ENCODE peak calls at places on chromosomes 11 and 22, in five cellular contexts. R is K562, F is H1, A is IMR-90, N is GM12878. M is an unnamed sample. For H3K4me1, the result is how much of the 10 kb centered on the place peaks cover.

GRCh38 chr11:118979434-118979833 is 7.9 kb downstream of the FOXR1 start:
- DNase-seq in R (peak), F (no peak), A (no peak), N (no peak), M (no peak)

GRCh38 chr11:85821636-85822035 is 10.7 kb upstream of the SYTL2 start:
- DNase-seq in R (no peak), F (no peak), A (peak), N (no peak), M (peak)

GRCh38 chr11:122139595-122139866 is 23.5 kb upstream of the BLID start:
- DNase-seq in R (no peak), F (no peak), A (peak), N (no peak), M (no peak)

GRCh38 chr22:46149493-46149997 is 781 bp upstream of the PPARA start:
- DNase-seq in R (peak), F (peak), A (no peak), N (no peak), M (no peak)

GRCh38 chr11:36363361-36364272 is 67.5 kb downstream of the PRR5L start:
- DNase-seq in R (no peak), F (peak), A (no peak), N (no peak), M (no peak)

GRCh38 chr11:118980191-118980881 is 8.8 kb downstream of the FOXR1 start:
- DNase-seq in R (peak), F (peak), A (no peak), N (no peak), M (no peak)

GRCh38 chr22:44221710-44222475 is 41.2 kb downstream of the PARVG start:
- DNase-seq in R (no peak), F (peak), A (no peak), N (no peak), M (no peak)

GRCh38 chr11:65640483-65641207 is 2.7 kb downstream of the SIPA1 start:
- DNase-seq in R (no peak), F (no peak), A (no peak), N (no peak), M (no peak)

GRCh38 chr11:106172389-106172991 is 95.0 kb downstream of the AASDHPPT start:
- DNase-seq in R (no peak), F (no peak), A (no peak), N (no peak), M (no peak)

GRCh38 chr11:61160487-61161189 is 588 bp downstream of the VPS37C start:
- DNase-seq in R (no peak), F (peak), A (no peak), N (no peak), M (no peak)

GRCh38 chr11:15199693-15200092 is 85.0 kb downstream of the INSC start:
- DNase-seq in R (no peak), F (no peak), A (peak), N (no peak), M (no peak)

GRCh38 chr11:86148339-86148738 is 79.5 kb upstream of the PICALM start:
- DNase-seq in R (no peak), F (no peak), A (no peak), N (no peak), M (no peak)

GRCh38 chr11:33187851-33188722 is 26.8 kb upstream of the CSTF3 start:
- DNase-seq in R (no peak), F (no peak), A (no peak), N (no peak), M (no peak)

GRCh38 chr11:92678212-92678611 is 291.2 kb upstream of the MTNR1B start:
- DNase-seq in R (no peak), F (no peak), A (no peak), N (no peak), M (no peak)

GRCh38 chr11:3341298-3341697 is 37.6 kb downstream of the ZNF195 start:
- DNase-seq in R (peak), F (peak), A (no peak), N (no peak), M (no peak)

GRCh38 chr11:35098850-35099249 is 40.1 kb upstream of the CD44 start:
- DNase-seq in R (no peak), F (no peak), A (no peak), N (no peak), M (no peak)

GRCh38 chr11:2462986-2463765 is 18.4 kb downstream of the KCNQ1 start:
- DNase-seq in R (no peak), F (no peak), A (no peak), N (no peak), M (no peak)

GRCh38 chr11:17952487-17952886 is 60.4 kb downstream of the SERGEF start:
- DNase-seq in R (no peak), F (no peak), A (no peak), N (no peak), M (no peak)

GRCh38 chr11:101442171-101442570 is 141.6 kb downstream of the TRPC6 start:
- DNase-seq in R (no peak), F (no peak), A (peak), N (no peak), M (no peak)

GRCh38 chr11:65777821-65778361 is 2.9 kb downstream of the AP5B1 start:
- DNase-seq in R (no peak), F (no peak), A (no peak), N (no peak), M (no peak)

GRCh38 chr22:30205281-30206115 is 41.1 kb downstream of the LIF start:
- DNase-seq in R (no peak), F (no peak), A (peak), N (no peak), M (peak)

GRCh38 chr11:119091966-119092879 is 7.5 kb downstream of the HMBS start:
- DNase-seq in R (no peak), F (no peak), A (no peak), N (no peak), M (no peak)

GRCh38 chr22:24997023-24997422 is 44.5 kb downstream of the KIAA1671 start:
- DNase-seq in R (no peak), F (no peak), A (no peak), N (no peak), M (no peak)

DNA sequence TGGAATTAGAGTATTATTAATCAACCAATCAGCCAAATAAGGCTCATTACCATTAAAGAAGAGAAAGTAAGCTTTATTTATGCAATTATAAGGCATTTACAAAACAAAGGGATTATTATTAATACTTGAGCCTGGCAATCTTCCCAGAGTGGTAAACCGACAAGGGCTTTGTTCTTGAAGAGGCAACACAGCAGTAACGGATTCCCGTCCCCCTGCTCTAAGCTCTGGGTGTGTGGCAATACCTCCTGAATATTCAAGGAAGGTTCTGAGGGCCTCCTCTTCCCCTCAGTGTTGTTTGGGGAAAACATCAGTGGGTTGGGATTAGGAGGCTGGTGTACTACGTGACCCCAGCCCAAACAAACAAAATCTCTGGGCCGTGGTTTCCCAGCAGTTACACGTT is 176.5 kb downstream of the TENM4 start:
- DNase-seq in R (no peak), F (no peak), A (no peak), N (no peak), M (no peak)
- TF ChIP-seq RAD21 in R (no peak), F (no peak), A (no peak), N (no peak), M (no peak)

GRCh38 chr22:36332623-36333331 is 55.0 kb downstream of the MYH9 start:
- DNase-seq in R (no peak), F (no peak), A (peak), N (peak), M (no peak)
- TF ChIP-seq RFX5 in R (no peak), F (no peak), A (no peak), N (no peak), M (no peak)

GRCh38 chr11:129273322-129273721 is 81.2 kb upstream of the ARHGAP32 start:
- DNase-seq in R (no peak), F (no peak), A (no peak), N (no peak), M (no peak)

GRCh38 chr11:129267716-129268115 is 75.6 kb upstream of the ARHGAP32 start:
- DNase-seq in R (no peak), F (no peak), A (no peak), N (no peak), M (no peak)

GRCh38 chr11:129273944-129274343 is 81.8 kb upstream of the ARHGAP32 start:
- DNase-seq in R (no peak), F (no peak), A (no peak), N (no peak), M (no peak)

GRCh38 chr11:129268371-129268770 is 76.2 kb upstream of the ARHGAP32 start:
- DNase-seq in R (no peak), F (no peak), A (no peak), N (no peak), M (no peak)

DNA sequence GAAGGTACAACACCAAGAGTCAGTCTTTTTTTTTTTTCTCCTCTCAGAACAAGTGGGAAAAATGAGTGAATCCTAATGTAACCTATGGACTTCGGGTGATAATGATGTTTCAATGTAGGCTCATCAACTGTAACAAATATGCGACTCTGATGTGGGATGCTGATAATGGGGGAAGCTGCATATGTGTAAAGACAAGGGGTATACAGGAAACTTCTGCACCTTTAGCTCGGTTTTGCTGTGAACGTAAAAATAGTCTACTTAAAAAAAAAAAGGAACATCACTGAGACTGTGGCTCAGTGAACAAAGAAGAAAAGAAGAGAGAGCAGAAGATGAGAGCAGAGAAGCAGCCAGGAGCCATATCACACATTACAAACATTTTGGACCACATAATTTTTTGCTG is 78.3 kb upstream of the ARHGAP32 start:
- DNase-seq in R (no peak), F (no peak), A (no peak), N (no peak), M (no peak)
- H3K4me1 ChIP-seq in R (under half), F (under half), A (under half), N (under half), M (under half)

DNA sequence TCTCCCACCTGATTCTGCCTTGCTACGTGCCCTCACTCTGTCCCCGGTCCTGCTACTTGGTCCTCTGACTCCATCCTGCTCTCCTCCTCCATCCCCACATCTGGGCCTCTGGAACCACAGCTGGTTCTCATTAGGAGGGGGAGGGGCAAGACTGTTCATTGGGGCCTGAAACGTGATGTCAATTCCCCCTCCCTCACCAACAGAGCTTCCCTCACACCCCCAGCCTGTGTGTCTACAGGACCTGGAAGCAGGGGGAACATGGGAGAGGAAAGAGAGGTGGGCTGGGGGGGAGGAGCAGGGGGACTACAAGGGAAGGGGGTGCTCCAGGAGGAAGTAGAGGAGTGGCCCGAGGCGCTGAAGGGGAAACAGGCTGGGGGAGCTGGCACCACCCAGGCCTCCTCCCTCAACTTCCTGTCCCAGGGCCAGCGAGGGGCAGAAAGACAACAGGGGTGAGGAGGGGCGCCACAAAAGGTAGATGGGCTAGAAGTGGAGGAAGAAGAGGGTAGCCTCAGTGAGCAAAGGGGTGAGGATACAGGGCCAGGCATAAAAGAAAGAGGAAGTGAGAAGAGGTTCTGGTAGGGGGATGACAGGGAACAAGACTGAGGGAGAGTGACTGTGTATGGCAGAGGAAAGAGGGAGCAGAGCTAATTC is 8.9 kb downstream of the DCHS1 start:
- DNase-seq in R (no peak), F (no peak), A (peak), N (peak), M (no peak)
- TF ChIP-seq RAD21 in R (no peak), F (no peak), A (no peak), N (no peak), M (no peak)

DNA sequence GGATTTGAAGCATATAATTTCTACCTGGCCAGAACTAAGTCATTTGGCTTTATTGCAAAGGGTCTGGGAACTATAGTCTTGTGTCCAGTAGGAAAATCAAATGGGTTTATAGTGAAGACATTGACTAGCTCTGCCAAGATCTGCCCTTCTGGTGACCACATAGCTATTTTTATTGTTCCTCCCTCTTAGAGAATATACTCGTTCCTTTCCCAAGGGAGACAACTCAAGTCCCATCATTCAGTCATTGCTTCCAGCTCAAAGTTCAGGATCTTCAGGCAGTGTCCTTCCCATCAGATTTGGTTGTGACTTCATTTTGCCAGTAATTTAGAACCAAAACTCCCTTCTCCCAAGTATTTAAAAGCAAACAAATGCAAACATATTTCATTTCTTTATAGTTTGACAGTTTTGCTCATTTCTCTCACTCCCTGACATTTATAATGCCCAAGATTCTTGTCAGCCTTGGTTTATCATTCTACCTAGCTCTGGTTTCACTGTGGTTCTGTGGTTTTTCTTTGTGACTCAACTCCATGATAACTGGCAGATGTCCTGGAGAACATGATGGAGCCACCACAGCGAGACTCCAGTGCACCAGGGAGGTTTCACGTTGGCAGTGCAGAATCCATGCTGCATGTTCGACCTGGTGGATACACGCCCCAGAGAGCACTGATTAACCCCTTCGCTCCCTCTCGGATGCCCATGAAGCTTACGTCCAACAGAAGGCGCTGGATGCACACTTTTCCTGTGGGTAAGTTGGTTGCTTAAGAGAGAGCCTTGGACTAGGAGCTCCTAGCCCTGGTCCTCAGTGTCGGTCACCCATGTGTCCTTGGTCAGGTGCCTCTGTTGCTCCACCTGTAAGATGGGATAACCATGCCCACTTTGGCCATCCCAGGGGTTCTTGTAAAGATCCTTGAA is 64.9 kb downstream of the DEPDC5 start:
- DNase-seq in R (no peak), F (no peak), A (peak), N (no peak), M (peak)
- TF ChIP-seq RFX5 in R (no peak), F (no peak), A (no peak), N (no peak), M (no peak)

GRCh38 chr11:57324154-57324885 is 432 bp downstream of the TNKS1BP1 start:
- DNase-seq in R (peak), F (peak), A (peak), N (no peak), M (peak)
- H3K4me1 ChIP-seq in R (under half), F (under half), A (under half), N (under half), M (under half)

GRCh38 chr22:37240941-37241320 is 3.1 kb downstream of the RAC2 start:
- DNase-seq in R (no peak), F (no peak), A (no peak), N (no peak), M (no peak)
- TF ChIP-seq RAD21 in R (no peak), F (no peak), A (no peak), N (no peak), M (no peak)

DNA sequence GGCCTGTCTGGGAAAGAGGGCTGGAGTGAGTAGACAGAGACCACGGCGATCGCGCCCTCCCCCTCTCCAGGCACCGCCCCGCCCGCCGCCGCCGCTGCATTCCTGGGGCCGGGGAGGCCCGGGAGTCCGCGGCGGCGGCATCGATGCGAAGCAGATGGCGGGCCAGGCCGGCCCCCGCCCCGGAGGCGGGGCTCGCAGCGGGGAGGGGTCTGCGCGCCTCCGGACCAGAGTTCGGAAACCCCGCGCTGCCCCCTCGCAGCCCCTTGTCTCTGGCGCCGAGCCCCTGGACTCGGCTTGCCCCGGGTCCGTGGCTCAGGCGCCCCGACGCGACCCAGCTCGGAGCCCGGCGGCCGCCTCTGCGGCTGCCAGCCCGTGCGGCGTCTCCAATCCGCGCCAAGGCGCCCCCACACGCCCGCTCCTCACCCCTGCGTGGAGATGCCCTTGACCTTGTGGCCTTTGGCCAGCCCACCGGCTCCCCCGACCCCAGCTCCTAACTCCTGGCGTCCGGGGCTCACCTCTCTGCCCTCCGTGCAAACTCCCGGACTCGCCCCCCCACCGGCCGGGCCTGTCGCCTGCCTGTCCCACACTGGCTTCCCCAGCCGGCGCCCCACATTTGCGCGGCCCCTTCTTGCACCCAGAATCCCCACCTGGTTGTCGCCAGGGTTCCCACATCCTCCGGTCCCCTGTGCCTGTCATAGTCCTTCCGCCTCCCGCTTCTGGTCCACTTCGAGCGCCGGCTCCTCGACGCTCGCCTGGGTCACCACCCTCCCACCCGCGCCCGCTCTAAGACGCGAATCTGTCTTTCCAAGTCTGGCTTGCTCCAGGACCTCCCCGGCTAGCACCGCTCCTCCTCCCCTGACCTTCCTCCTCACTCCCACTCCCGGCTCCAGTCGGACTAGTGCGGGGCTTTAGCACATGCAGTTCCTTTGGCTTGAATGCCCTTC is 1.0 kb downstream of the SCARF2 start:
- DNase-seq in R (peak), F (peak), A (peak), N (no peak), M (no peak)
- TF ChIP-seq RFX5 in R (no peak), F (no peak), A (no peak), N (no peak), M (no peak)

GRCh38 chr11:66841861-66842260 is 1.4 kb upstream of the RCE1 start:
- DNase-seq in R (no peak), F (no peak), A (no peak), N (no peak), M (no peak)
- H3K4me1 ChIP-seq in R (under half), F (under half), A (under half), N (under half), M (under half)